ENCODE peak calls at places on chromosomes 5 and 9, in four cellular contexts. Z is body of pancreas, I is IMR-90, L is lower leg skin. U is an unnamed sample.

GRCh38 chr5:12111263-12111662 is 207.0 kb upstream of the CTNND2 start:
- DNase-seq in Z (no peak), I (no peak), L (no peak), U (no peak)

GRCh38 chr5:136492587-136492986 is 127.2 kb upstream of the TRPC7 start:
- DNase-seq in Z (no peak), I (no peak), L (no peak), U (no peak)

GRCh38 chr9:2017209-2017458 is 2.0 kb downstream of the SMARCA2 start:
- DNase-seq in Z (no peak), I (peak; percentile 31), L (no peak), U (no peak)

GRCh38 chr9:129143031-129143441 is 31.8 kb downstream of the PTPA start:
- DNase-seq in Z (peak; percentile 92), I (peak; percentile 92), L (peak; percentile 87), U (no peak)

GRCh38 chr9:98726735-98727134 is 18.0 kb upstream of the GABBR2 start:
- DNase-seq in Z (no peak), I (peak; percentile 90), L (peak; percentile 45), U (no peak)

GRCh38 chr5:67156976-67157583 is 39.5 kb downstream of the CD180 start:
- DNase-seq in Z (peak; percentile 61), I (peak; percentile 32), L (no peak), U (peak; percentile 90)

GRCh38 chr5:40781843-40782409 is 16.2 kb downstream of the PRKAA1 start:
- DNase-seq in Z (no peak), I (peak; percentile 77), L (no peak), U (no peak)

GRCh38 chr9:96874947-96875459 is 20.7 kb upstream of the ZNF782 start:
- DNase-seq in Z (peak; percentile 87), I (peak; percentile 59), L (no peak), U (no peak)

GRCh38 chr5:39376293-39376714 is 12.0 kb upstream of the C9 start:
- DNase-seq in Z (peak; percentile 51), I (peak; percentile 48), L (peak; percentile 54), U (no peak)

GRCh38 chr5:93497101-93497500 is 83.9 kb downstream of the NR2F1-AS1 start:
- DNase-seq in Z (no peak), I (peak; percentile 83), L (no peak), U (no peak)

GRCh38 chr9:17942498-17942897 is 363.6 kb downstream of the SH3GL2 start:
- DNase-seq in Z (peak; percentile 7), I (no peak), L (no peak), U (no peak)

GRCh38 chr9:22010881-22011625 is 1.9 kb upstream of the CDKN2B start:
- DNase-seq in Z (no peak), I (peak; percentile 47), L (no peak), U (no peak)

GRCh38 chr5:64612349-64612961 is 77.8 kb upstream of the SHISAL2B start:
- DNase-seq in Z (peak; percentile 45), I (peak; percentile 64), L (no peak), U (peak; percentile 60)

GRCh38 chr9:19102181-19102630 is 498 bp downstream of the HAUS6 start:
- DNase-seq in Z (peak; percentile 31), I (peak; percentile 16), L (peak; percentile 37), U (no peak)

GRCh38 chr9:70427161-70427945 is 12.9 kb upstream of the KLF9 start:
- DNase-seq in Z (no peak), I (peak; percentile 58), L (no peak), U (no peak)

GRCh38 chr9:114522847-114523246 is 17.6 kb upstream of the WHRN start:
- DNase-seq in Z (no peak), I (no peak), L (no peak), U (no peak)

GRCh38 chr5:156527611-156528010 is 200.6 kb downstream of the SGCD start:
- DNase-seq in Z (no peak), I (no peak), L (no peak), U (no peak)

GRCh38 chr5:149206524-149207141 is 65.0 kb upstream of the AFAP1L1 start:
- DNase-seq in Z (no peak), I (peak; percentile 45), L (no peak), U (no peak)

GRCh38 chr5:133828727-133829126 is 139.7 kb downstream of the C5orf15 start:
- DNase-seq in Z (no peak), I (no peak), L (no peak), U (no peak)

GRCh38 chr9:9557804-9558334 is 1054.9 kb downstream of the PTPRD start:
- DNase-seq in Z (no peak), I (no peak), L (no peak), U (no peak)

GRCh38 chr5:127706691-127707090 is 3.5 kb downstream of the CCDC192 start:
- DNase-seq in Z (no peak), I (no peak), L (no peak), U (no peak)

GRCh38 chr5:35230043-35230611 is at the start of gene PRLR:
- DNase-seq in Z (peak; percentile 66), I (peak; percentile 8), L (peak; percentile 70), U (no peak)

GRCh38 chr9:113912816-113913215 is 36.7 kb downstream of the ZNF618 start:
- DNase-seq in Z (peak; percentile 28), I (no peak), L (no peak), U (no peak)

GRCh38 chr9:117772960-117773359 is 68.8 kb downstream of the TLR4 start:
- DNase-seq in Z (no peak), I (no peak), L (no peak), U (no peak)

GRCh38 chr5:88883059-88883565 is at the start of gene MEF2C:
- DNase-seq in Z (peak; percentile 63), I (peak; percentile 81), L (peak; percentile 74), U (no peak)

DNA sequence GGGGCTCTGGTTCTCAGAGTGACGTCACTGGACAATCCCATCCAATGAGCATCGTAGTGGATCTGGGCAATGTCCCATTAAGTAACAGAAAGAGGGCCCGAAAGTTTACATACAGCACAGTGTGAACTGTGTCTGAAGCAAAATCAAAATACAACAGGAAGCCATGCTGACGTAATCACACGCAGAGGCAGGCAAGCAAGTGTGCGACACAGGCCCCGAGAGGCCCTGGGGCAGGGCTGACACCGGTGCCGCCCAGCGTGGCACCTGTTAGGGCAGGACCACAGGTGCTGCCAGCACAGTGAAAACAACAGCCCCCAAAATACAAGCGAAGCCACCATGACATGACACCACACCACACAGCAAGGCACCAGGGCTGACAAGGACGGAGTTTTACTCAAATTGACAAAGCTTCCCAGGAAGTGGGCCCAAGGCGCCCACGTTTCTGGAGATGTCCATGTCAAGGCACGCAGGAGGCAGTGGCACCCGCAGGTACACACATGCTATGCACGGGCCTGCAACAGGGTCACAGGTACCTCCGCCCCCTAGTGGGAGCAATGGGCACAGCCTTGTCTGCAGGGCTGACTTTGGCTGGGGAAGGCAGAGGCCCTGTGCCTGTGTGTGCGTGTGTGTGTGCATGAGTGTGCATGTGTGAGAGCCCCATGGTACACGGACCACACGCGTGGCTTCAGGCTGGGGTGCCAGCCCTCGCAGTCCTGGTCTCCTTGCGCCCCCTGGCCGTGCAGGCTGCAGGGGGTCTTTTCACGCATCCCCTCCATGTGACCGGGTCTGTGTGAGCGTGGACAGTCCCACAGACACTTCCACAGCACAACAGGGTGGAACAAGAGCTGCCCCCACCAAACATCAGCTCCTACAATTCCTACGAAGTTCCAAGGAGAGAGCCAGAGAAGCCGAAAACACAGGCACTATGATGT is 19.6 kb downstream of the QSOX2 start:
- DNase-seq in Z (peak; percentile 82), I (peak; percentile 31), L (peak; percentile 37), U (no peak)
- TF ChIP-seq POLR2A in Z (no peak), I (no peak), L (no peak), U (no peak)

GRCh38 chr5:55303238-55303690 is 4.2 kb downstream of the DHX29 start:
- DNase-seq in Z (no peak), I (peak; percentile 93), L (no peak), U (no peak)
- TF ChIP-seq POLR2A in Z (no peak), I (no peak), L (no peak), U (no peak)

GRCh38 chr9:88387035-88387732 is 1.1 kb upstream of the SPIN1 start:
- DNase-seq in Z (peak; percentile 66), I (peak; percentile 55), L (peak; percentile 37), U (no peak)

GRCh38 chr9:88387733-88388202 is 476 bp upstream of the SPIN1 start:
- DNase-seq in Z (peak; percentile 59), I (peak; percentile 52), L (peak; percentile 36), U (peak; percentile 92)

GRCh38 chr9:88390371-88390990 is 2.2 kb downstream of the SPIN1 start:
- DNase-seq in Z (no peak), I (peak; percentile 54), L (no peak), U (no peak)

GRCh38 chr9:88388203-88388885 is at the start of gene SPIN1:
- DNase-seq in Z (peak; percentile 88), I (peak; percentile 62), L (no peak), U (peak; percentile 92)

GRCh38 chr9:88388886-88389617 is 808 bp downstream of the SPIN1 start:
- DNase-seq in Z (peak; percentile 62), I (peak; percentile 76), L (peak; percentile 28), U (no peak)
- TF ChIP-seq POLR2A in Z (no peak), I (no peak), L (no peak), U (no peak)

GRCh38 chr5:180804129-180804601 is 1.6 kb upstream of the MGAT1 start:
- DNase-seq in Z (no peak), I (no peak), L (no peak), U (no peak)

GRCh38 chr5:180801596-180802324 is 846 bp downstream of the MGAT1 start:
- DNase-seq in Z (no peak), I (no peak), L (no peak), U (no peak)

GRCh38 chr5:180806351-180807011 is 3.9 kb upstream of the MGAT1 start:
- DNase-seq in Z (no peak), I (no peak), L (no peak), U (no peak)

GRCh38 chr5:180802325-180803180 is at the start of gene MGAT1:
- DNase-seq in Z (peak; percentile 88), I (peak; percentile 83), L (peak; percentile 89), U (peak; percentile 97)

DNA sequence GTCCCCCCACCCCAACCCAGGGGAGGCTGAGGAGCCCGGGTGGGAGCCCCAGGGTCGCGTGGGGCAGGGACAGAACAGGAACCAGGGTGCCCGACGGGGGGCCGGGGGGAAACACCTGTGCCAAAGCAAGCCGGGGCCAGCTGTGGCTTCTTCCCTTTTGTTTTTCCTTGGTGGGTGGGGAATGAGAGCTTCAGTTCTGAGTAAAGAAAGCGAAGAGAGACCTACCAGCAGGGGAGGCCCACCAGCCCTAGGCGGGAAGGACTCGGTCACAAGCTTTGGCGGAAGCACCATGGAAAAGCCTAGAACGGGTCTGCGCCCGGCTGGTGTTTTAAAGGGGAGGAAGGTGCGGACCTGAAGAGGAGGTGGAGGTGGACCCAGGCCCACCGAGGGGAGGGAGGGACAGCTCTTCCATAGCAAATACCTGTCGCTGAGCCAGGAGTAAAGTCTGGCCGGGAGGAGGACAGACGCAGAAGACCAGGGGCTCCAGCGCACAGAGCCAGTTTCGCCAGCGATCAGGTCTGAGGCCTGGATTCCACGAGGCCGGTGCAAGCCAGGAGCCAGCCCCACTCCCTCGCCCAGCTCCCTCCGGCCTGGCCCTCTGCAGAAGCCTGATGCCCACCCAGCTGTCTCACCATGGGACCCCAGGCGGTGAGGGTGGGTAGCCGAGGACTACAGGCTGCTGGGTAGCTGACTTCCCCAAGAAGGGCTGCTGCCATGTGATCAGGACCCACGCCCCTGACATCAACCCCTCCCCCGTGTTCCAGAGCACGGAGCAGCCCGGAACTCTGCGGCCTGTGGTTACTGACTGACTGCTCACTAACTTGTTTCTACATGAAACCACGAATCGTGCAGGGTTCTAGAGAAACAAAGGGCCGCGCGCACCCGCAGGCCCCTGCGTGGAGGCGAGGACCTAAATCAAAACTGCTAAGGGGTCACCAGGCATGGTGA is 849 bp upstream of the MGAT1 start:
- DNase-seq in Z (peak; percentile 48), I (no peak), L (peak; percentile 85), U (no peak)
- TF ChIP-seq POLR2A in Z (no peak), I (no peak), L (peak; percentile 59), U (peak; percentile 40)

GRCh38 chr5:56951946-56952691 is at the start of gene MIER3:
- DNase-seq in Z (peak; percentile 84), I (peak; percentile 67), L (peak; percentile 62), U (no peak)
- TF ChIP-seq POLR2A in Z (peak; percentile 19), I (peak; percentile 76), L (no peak), U (no peak)

U was measured in esophagus muscularis mucosa.